ENCODE peak calls at places on chromosomes 5 and 9, in four cellular contexts. Z is cardiac muscle cell, R is mucosa of gallbladder, X is tibial artery. T is an unnamed sample.

GRCh38 chr5:111454198-111454606 is 58.1 kb downstream of the STARD4 start:
- DNase-seq in R (no peak), Z (peak), X (no peak), T (no peak)

GRCh38 chr9:74609671-74610416 is 112.7 kb downstream of the RORB start:
- DNase-seq in X (no peak), Z (peak), R (no peak), T (no peak)

GRCh38 chr9:86766912-86767311 is 180.4 kb downstream of the GAS1 start:
- DNase-seq in X (no peak), R (peak), Z (peak), T (peak)

GRCh38 chr9:21993893-21994525 is at the start of gene CDKN2A:
- DNase-seq in R (no peak), Z (peak), X (no peak), T (peak)

GRCh38 chr9:2727966-2728613 is 10.8 kb downstream of the KCNV2 start:
- DNase-seq in X (no peak), R (peak), Z (peak), T (no peak)

GRCh38 chr9:76456202-76456926 is 2.6 kb upstream of the GCNT1 start:
- DNase-seq in Z (peak), X (no peak), R (peak), T (peak)

GRCh38 chr5:149049371-149049781 is 13.5 kb downstream of the SH3TC2 start:
- DNase-seq in X (no peak), R (no peak), Z (no peak), T (no peak)

GRCh38 chr5:175842947-175843793 is 28.2 kb upstream of the CPLX2 start:
- DNase-seq in R (no peak), X (no peak), Z (peak), T (no peak)

GRCh38 chr5:107617052-107617451 is 53.7 kb downstream of the EFNA5 start:
- DNase-seq in R (no peak), Z (no peak), X (no peak), T (no peak)

GRCh38 chr9:10008101-10008799 is 604.6 kb downstream of the PTPRD start:
- DNase-seq in X (no peak), Z (no peak), R (no peak), T (no peak)

GRCh38 chr9:133821606-133822438 is 83.7 kb upstream of the SARDH start:
- DNase-seq in X (no peak), Z (no peak), R (no peak), T (no peak)

GRCh38 chr9:130570200-130570599 is 9.2 kb upstream of the FUBP3 start:
- DNase-seq in R (no peak), Z (peak), X (no peak), T (no peak)

GRCh38 chr9:21974542-21975409 is 19.4 kb downstream of the CDKN2A start:
- DNase-seq in R (no peak), X (no peak), Z (peak), T (no peak)

GRCh38 chr9:826500-827280 is 14.8 kb upstream of the DMRT1 start:
- DNase-seq in R (no peak), Z (no peak), X (no peak), T (no peak)

GRCh38 chr9:32966036-32966435 is 35.4 kb downstream of the APTX start:
- DNase-seq in R (no peak), X (no peak), Z (peak), T (no peak)

GRCh38 chr5:136033848-136034247 is 5.1 kb downstream of the TGFBI start:
- DNase-seq in Z (peak), X (no peak), R (no peak), T (no peak)

T was measured in transverse colon.